ENCODE peak calls at places on chromosomes 11 and 22, in eight cellular contexts. V is HuH-7.5; S is thoracic aorta; X is HFFc6; R is stimulated activated CD4-positive, alpha-beta T cell treated with anti-CD3 and anti-CD28 coated beads, TNF-alpha, amount 100 ng/mL, for 24 hours; T is M059J; N is activated CD4-positive, alpha-beta T cell treated with anti-CD3 and anti-CD28 coated beads, Interleukin-2, amount 50 U/mL, for 1 hour; P is non-pigmented ciliary epithelial cell. I is an unnamed sample.

GRCh38 chr11:1744137-1744878 is 6.1 kb downstream of the IFITM10 start:
- DNase-seq in V (no peak), S (no peak), X (no peak), R (no peak), T (peak; percentile 21), N (no peak), P (no peak), I (no peak)

GRCh38 chr22:27115816-27116256 is 458.4 kb downstream of the MIAT start:
- DNase-seq in V (no peak), S (no peak), X (peak; percentile 67), R (no peak), T (peak; percentile 96), N (no peak), P (peak; percentile 94), I (peak; percentile 63)

GRCh38 chr22:48943567-48944432 is 883.9 kb downstream of the BRD1 start:
- DNase-seq in V (no peak), S (no peak), X (no peak), R (peak; percentile 3), T (peak; percentile 8), N (no peak), P (no peak), I (no peak)

GRCh38 chr11:80280737-80281136 is 839.9 kb upstream of the TENM4 start:
- DNase-seq in V (no peak), S (no peak), X (no peak), R (no peak), T (no peak), N (no peak), P (no peak), I (no peak)

GRCh38 chr22:33539902-33540751 is 380.1 kb downstream of the LARGE1 start:
- DNase-seq in V (peak; percentile 49), S (peak; percentile 9), X (no peak), R (no peak), T (no peak), N (no peak), P (no peak), I (no peak)

GRCh38 chr11:116787436-116787785 is 412 bp downstream of the ZPR1 start:
- DNase-seq in V (no peak), S (no peak), X (no peak), R (no peak), T (no peak), N (no peak), P (no peak), I (no peak)

GRCh38 chr11:88152381-88152780 is 22.9 kb downstream of the RAB38 start:
- DNase-seq in V (no peak), S (no peak), X (no peak), R (no peak), T (peak; percentile 26), N (no peak), P (no peak), I (no peak)

GRCh38 chr11:122486793-122487495 is 168.6 kb upstream of the UBASH3B start:
- DNase-seq in V (no peak), S (no peak), X (no peak), R (no peak), T (peak; percentile 38), N (no peak), P (no peak), I (peak; percentile 11)

GRCh38 chr11:96230686-96231085 is 112.3 kb downstream of the MAML2 start:
- DNase-seq in V (no peak), S (no peak), X (no peak), R (no peak), T (no peak), N (no peak), P (no peak), I (no peak)

GRCh38 chr11:20887137-20887536 is 217.8 kb downstream of the NELL1 start:
- DNase-seq in V (no peak), S (no peak), X (no peak), R (no peak), T (no peak), N (no peak), P (no peak), I (no peak)

GRCh38 chr11:68107689-68108088 is 13.5 kb downstream of the CHKA start:
- DNase-seq in V (peak; percentile 56), S (no peak), X (no peak), R (no peak), T (no peak), N (no peak), P (no peak), I (no peak)

GRCh38 chr11:66417000-66417399 is 3.8 kb upstream of the NPAS4 start:
- DNase-seq in V (no peak), S (no peak), X (no peak), R (peak; percentile 36), T (no peak), N (no peak), P (no peak), I (no peak)

GRCh38 chr11:118359295-118359958 is at the start of gene UBE4A:
- DNase-seq in V (peak; percentile 39), S (peak; percentile 94), X (peak; percentile 88), R (peak; percentile 98), T (peak; percentile 91), N (peak; percentile 98), P (peak; percentile 63), I (peak; percentile 95)

GRCh38 chr11:69682681-69683326 is 7.7 kb upstream of the LTO1 start:
- DNase-seq in V (no peak), S (no peak), X (no peak), R (no peak), T (no peak), N (no peak), P (no peak), I (no peak)

GRCh38 chr11:130819561-130819960 is 96.7 kb downstream of the SNX19 start:
- DNase-seq in V (no peak), S (no peak), X (no peak), R (no peak), T (no peak), N (no peak), P (no peak), I (no peak)

GRCh38 chr11:23413057-23413456 is 552.8 kb upstream of the CCDC179 start:
- DNase-seq in V (no peak), S (no peak), X (no peak), R (no peak), T (peak; percentile 79), N (no peak), P (no peak), I (no peak)

GRCh38 chr11:46369458-46370152 is 11.9 kb upstream of the MDK start:
- DNase-seq in V (peak; percentile 89), S (no peak), X (peak; percentile 54), R (peak; percentile 61), T (peak; percentile 82), N (peak; percentile 52), P (no peak), I (peak; percentile 65)

GRCh38 chr11:38824573-38824972 is 2226.5 kb upstream of the RAG2 start:
- DNase-seq in V (peak; percentile 3), S (no peak), X (no peak), R (no peak), T (peak; percentile 34), N (no peak), P (no peak), I (peak; percentile 39)

GRCh38 chr22:41217553-41218157 is 12.5 kb downstream of the L3MBTL2 start:
- DNase-seq in V (no peak), S (no peak), X (peak; percentile 34), R (peak; percentile 38), T (no peak), N (peak; percentile 23), P (peak; percentile 47), I (peak; percentile 87)

GRCh38 chr11:119787074-119787461 is 58.1 kb upstream of the NECTIN1 start:
- DNase-seq in V (no peak), S (no peak), X (no peak), R (no peak), T (no peak), N (no peak), P (no peak), I (no peak)

GRCh38 chr22:20574920-20575353 is 67.5 kb downstream of the MED15 start:
- DNase-seq in V (no peak), S (no peak), X (no peak), R (no peak), T (no peak), N (no peak), P (no peak), I (no peak)

GRCh38 chr11:23164022-23164421 is 303.7 kb upstream of the CCDC179 start:
- DNase-seq in V (no peak), S (no peak), X (no peak), R (no peak), T (no peak), N (no peak), P (no peak), I (no peak)

GRCh38 chr11:291281-292210 is 2.6 kb downstream of the PGGHG start:
- DNase-seq in V (no peak), S (no peak), X (no peak), R (no peak), T (no peak), N (no peak), P (no peak), I (no peak)

GRCh38 chr11:33733978-33734377 is 2.2 kb downstream of the CD59 start:
- DNase-seq in V (no peak), S (no peak), X (no peak), R (no peak), T (peak; percentile 34), N (no peak), P (no peak), I (no peak)

GRCh38 chr11:66451663-66452062 is 13.0 kb upstream of the MRPL11 start:
- DNase-seq in V (no peak), S (no peak), X (no peak), R (no peak), T (no peak), N (no peak), P (no peak), I (no peak)

GRCh38 chr11:64448599-64449380 is 89.8 kb downstream of the RPS6KA4 start:
- DNase-seq in V (peak; percentile 69), S (peak; percentile 47), X (peak; percentile 39), R (peak; percentile 77), T (peak; percentile 75), N (peak; percentile 70), P (no peak), I (peak; percentile 68)

GRCh38 chr22:45867118-45867905 is 109.7 kb downstream of the WNT7B start:
- DNase-seq in V (no peak), S (no peak), X (no peak), R (no peak), T (no peak), N (no peak), P (no peak), I (no peak)

GRCh38 chr11:6249822-6250555 is 9.6 kb upstream of the CCKBR start:
- DNase-seq in V (no peak), S (no peak), X (peak; percentile 75), R (no peak), T (peak; percentile 81), N (no peak), P (peak; percentile 35), I (peak; percentile 89)

GRCh38 chr22:36277482-36278291 is 24.8 kb downstream of the APOL1 start:
- DNase-seq in V (peak; percentile 56), S (no peak), X (peak; percentile 37), R (peak; percentile 67), T (peak; percentile 61), N (peak; percentile 63), P (no peak), I (peak; percentile 73)

GRCh38 chr22:22546490-22546889 is 12.6 kb downstream of the PRAME start:
- DNase-seq in V (no peak), S (no peak), X (no peak), R (no peak), T (no peak), N (no peak), P (no peak), I (peak; percentile 5)

I was measured in epithelial cell of esophagus.